ENCODE peak calls at places on chromosomes 11 and 22, in eight cellular contexts. F is neural crest cell, Y is left kidney, S is IMR-90, T is Karpas-422, O is EL, B is GM12865, N is GOT3. U is an unnamed sample.
A peak's percentile ranks its signal among the peaks of the same experiment; 100 is the strongest.

GRCh38 chr11:1727088-1727690 is 23.2 kb downstream of the IFITM10 start:
- DNase-seq in F (no peak), Y (no peak), S (no peak), T (no peak), O (no peak), B (no peak), N (no peak), U (no peak)

GRCh38 chr11:46050065-46050464 is 71.2 kb downstream of the PHF21A start:
- DNase-seq in F (peak; percentile 2), Y (peak; percentile 68), S (peak; percentile 85), T (no peak), O (peak; percentile 87), B (no peak), N (peak; percentile 7), U (no peak)

GRCh38 chr11:44823920-44824704 is 97.3 kb downstream of the TSPAN18 start:
- DNase-seq in F (peak; percentile 56), Y (peak; percentile 70), S (no peak), T (no peak), O (no peak), B (no peak), N (no peak), U (no peak)

GRCh38 chr22:39634530-39635399 is 64.2 kb downstream of the CACNA1I start:
- DNase-seq in F (no peak), Y (no peak), S (peak; percentile 92), T (no peak), O (peak; percentile 92), B (peak; percentile 20), N (peak; percentile 23), U (no peak)

GRCh38 chr11:44269369-44270351 is 40.3 kb downstream of the ALX4 start:
- DNase-seq in F (no peak), Y (peak; percentile 87), S (peak; percentile 60), T (no peak), O (peak; percentile 56), B (no peak), N (no peak), U (no peak)

GRCh38 chr11:21893468-21893867 is 299.4 kb upstream of the ANO5 start:
- DNase-seq in F (no peak), Y (no peak), S (no peak), T (no peak), O (no peak), B (no peak), N (no peak), U (no peak)

GRCh38 chr11:20310596-20311394 is 52.7 kb upstream of the HTATIP2 start:
- DNase-seq in F (no peak), Y (no peak), S (no peak), T (peak; percentile 77), O (no peak), B (no peak), N (no peak), U (no peak)

GRCh38 chr11:2482199-2482598 is 37.4 kb downstream of the KCNQ1 start:
- DNase-seq in F (no peak), Y (no peak), S (no peak), T (no peak), O (no peak), B (no peak), N (no peak), U (no peak)

GRCh38 chr22:43370045-43370444 is 26.9 kb upstream of the SCUBE1 start:
- DNase-seq in F (no peak), Y (peak; percentile 61), S (no peak), T (no peak), O (no peak), B (no peak), N (no peak), U (no peak)

GRCh38 chr22:43901976-43902643 is 10.3 kb upstream of the PNPLA5 start:
- DNase-seq in F (no peak), Y (no peak), S (peak; percentile 97), T (no peak), O (peak; percentile 96), B (no peak), N (no peak), U (no peak)

GRCh38 chr11:5690216-5690615 is 626 bp downstream of the TRIM22 start:
- DNase-seq in F (no peak), Y (no peak), S (peak; percentile 40), T (peak; percentile 61), O (peak; percentile 21), B (peak; percentile 25), N (no peak), U (no peak)

GRCh38 chr11:119894916-119895315 is 165.9 kb upstream of the NECTIN1 start:
- DNase-seq in F (no peak), Y (no peak), S (no peak), T (no peak), O (no peak), B (no peak), N (no peak), U (no peak)

GRCh38 chr11:46345131-46345597 is 2.1 kb upstream of the DGKZ start:
- DNase-seq in F (no peak), Y (no peak), S (no peak), T (peak; percentile 55), O (no peak), B (peak; percentile 76), N (no peak), U (no peak)

GRCh38 chr11:29320196-29320595 is 696.6 kb downstream of the KCNA4 start:
- DNase-seq in F (no peak), Y (no peak), S (no peak), T (no peak), O (no peak), B (no peak), N (no peak), U (no peak)

GRCh38 chr11:90803366-90803765 is 580.5 kb upstream of the CHORDC1 start:
- DNase-seq in F (no peak), Y (no peak), S (no peak), T (no peak), O (no peak), B (no peak), N (no peak), U (no peak)

GRCh38 chr11:34770111-34770510 is 146.1 kb downstream of the APIP start:
- DNase-seq in F (no peak), Y (no peak), S (no peak), T (no peak), O (no peak), B (no peak), N (no peak), U (no peak)

GRCh38 chr11:94183886-94184264 is 55.2 kb downstream of the PANX1 start:
- DNase-seq in F (peak; percentile 69), Y (peak; percentile 83), S (peak; percentile 67), T (peak; percentile 91), O (peak; percentile 23), B (peak; percentile 69), N (no peak), U (peak; percentile 17)

GRCh38 chr11:109877043-109877442 is 216.1 kb upstream of the ZC3H12C start:
- DNase-seq in F (no peak), Y (peak; percentile 19), S (no peak), T (no peak), O (no peak), B (no peak), N (no peak), U (no peak)

GRCh38 chr22:19644314-19645223 is 69.7 kb upstream of the SEPTIN5 start:
- DNase-seq in F (no peak), Y (no peak), S (no peak), T (no peak), O (no peak), B (no peak), N (no peak), U (no peak)

GRCh38 chr22:33747576-33748180 is 172.6 kb downstream of the LARGE1 start:
- DNase-seq in F (no peak), Y (no peak), S (no peak), T (peak; percentile 60), O (no peak), B (peak; percentile 16), N (no peak), U (no peak)

GRCh38 chr22:47601666-47602065 is 839.2 kb downstream of the TBC1D22A start:
- DNase-seq in F (no peak), Y (no peak), S (no peak), T (no peak), O (no peak), B (no peak), N (no peak), U (no peak)

GRCh38 chr11:123475478-123475877 is 45.4 kb downstream of the GRAMD1B start:
- DNase-seq in F (peak; percentile 10), Y (peak; percentile 73), S (peak; percentile 57), T (no peak), O (peak; percentile 73), B (no peak), N (no peak), U (no peak)

GRCh38 chr11:105903113-105903512 is 118.9 kb downstream of the MSANTD4 start:
- DNase-seq in F (no peak), Y (no peak), S (peak; percentile 30), T (no peak), O (no peak), B (no peak), N (no peak), U (no peak)

GRCh38 chr11:95767498-95767897 is 22.1 kb downstream of the FAM76B start:
- DNase-seq in F (no peak), Y (no peak), S (peak; percentile 79), T (no peak), O (peak; percentile 48), B (no peak), N (no peak), U (no peak)

GRCh38 chr11:11311169-11311568 is 41.9 kb downstream of the CSNK2A3 start:
- DNase-seq in F (no peak), Y (no peak), S (no peak), T (peak; percentile 67), O (no peak), B (peak; percentile 41), N (no peak), U (no peak)

GRCh38 chr11:4626207-4627105 is 10.8 kb upstream of the OR51D1 start:
- DNase-seq in F (peak; percentile 82), Y (peak; percentile 91), S (peak; percentile 79), T (peak; percentile 93), O (peak; percentile 73), B (peak; percentile 77), N (no peak), U (peak; percentile 61)

U was measured in stimulated activated naive CD8-positive, alpha-beta T cell treated with anti-CD3 and anti-CD28 coated beads, Interleukin-15, amount 100 ng/mL, for 72 hours.